ENCODE peak calls at places on chromosomes 2 and 18, in six cellular contexts. U is GM12878, X is SK-N-SH, T is K562, H is HepG2, O is H1. D is an unnamed sample.
A peak's percentile ranks its signal among the peaks of the same experiment; 100 is the strongest.

GRCh38 chr18:3794537-3795348 is 344.8 kb downstream of the TGIF1 start:
- DNase-seq in U (no peak), X (no peak), T (no peak), H (no peak), O (no peak), D (no peak)

GRCh38 chr18:39751161-39751560 is 2185.6 kb upstream of the CELF4 start:
- DNase-seq in U (no peak), X (no peak), T (no peak), H (no peak), O (no peak), D (no peak)

GRCh38 chr2:101253013-101253712 is 477 bp downstream of the CNOT11 start:
- DNase-seq in U (no peak), X (no peak), T (no peak), H (no peak), O (no peak), D (peak; percentile 75)

GRCh38 chr2:120912101-120912985 is 176.7 kb downstream of the GLI2 start:
- DNase-seq in U (no peak), X (no peak), T (peak; percentile 78), H (no peak), O (no peak), D (no peak)

GRCh38 chr2:95091885-95092555 is 29.6 kb downstream of the MRPS5 start:
- DNase-seq in U (no peak), X (no peak), T (no peak), H (no peak), O (no peak), D (no peak)

GRCh38 chr2:62200291-62200841 is 4.5 kb downstream of the B3GNT2 start:
- DNase-seq in U (no peak), X (no peak), T (no peak), H (no peak), O (no peak), D (no peak)

GRCh38 chr2:42567389-42567788 is 1.0 kb upstream of the MTA3 start:
- DNase-seq in U (no peak), X (no peak), T (no peak), H (no peak), O (no peak), D (no peak)

GRCh38 chr18:48975221-48975816 is 24.6 kb upstream of the SMAD7 start:
- DNase-seq in U (no peak), X (no peak), T (no peak), H (no peak), O (no peak), D (no peak)

GRCh38 chr2:177464549-177464948 is 72.0 kb downstream of the AGPS start:
- DNase-seq in U (no peak), X (no peak), T (no peak), H (no peak), O (no peak), D (no peak)

GRCh38 chr2:179843541-179843940 is 17.9 kb downstream of the ZNF385B start:
- DNase-seq in U (no peak), X (no peak), T (no peak), H (no peak), O (no peak), D (no peak)

GRCh38 chr18:44060197-44060596 is 620.5 kb upstream of the SETBP1 start:
- DNase-seq in U (no peak), X (no peak), T (no peak), H (no peak), O (no peak), D (no peak)

GRCh38 chr18:73975266-73975665 is 172.4 kb downstream of the FBXO15 start:
- DNase-seq in U (no peak), X (no peak), T (no peak), H (no peak), O (no peak), D (peak; percentile 19)

GRCh38 chr2:239596792-239597191 is 196.0 kb upstream of the HDAC4 start:
- DNase-seq in U (no peak), X (no peak), T (no peak), H (no peak), O (no peak), D (no peak)

GRCh38 chr2:103792039-103792438 is 1030.2 kb downstream of the TMEM182 start:
- DNase-seq in U (no peak), X (no peak), T (no peak), H (no peak), O (peak; percentile 72), D (no peak)

GRCh38 chr2:174332607-174333001 is 2.1 kb upstream of the SP9 start:
- DNase-seq in U (no peak), X (no peak), T (peak; percentile 39), H (no peak), O (no peak), D (no peak)

GRCh38 chr2:8277921-8278571 is 403.8 kb upstream of the ID2 start:
- DNase-seq in U (peak; percentile 56), X (peak; percentile 34), T (no peak), H (no peak), O (no peak), D (no peak)

GRCh38 chr18:44896817-44897216 is 216.1 kb downstream of the SETBP1 start:
- DNase-seq in U (no peak), X (no peak), T (no peak), H (no peak), O (no peak), D (no peak)

GRCh38 chr2:84481702-84482101 is 22.6 kb upstream of the SUCLG1 start:
- DNase-seq in U (no peak), X (no peak), T (no peak), H (no peak), O (no peak), D (no peak)

GRCh38 chr18:32358075-32358474 is 112.6 kb downstream of the GAREM1 start:
- DNase-seq in U (no peak), X (no peak), T (no peak), H (no peak), O (no peak), D (no peak)

GRCh38 chr2:96325038-96325883 is at the start of gene ITPRIPL1:
- DNase-seq in U (no peak), X (peak; percentile 90), T (peak; percentile 57), H (peak; percentile 26), O (no peak), D (no peak)

GRCh38 chr18:58496231-58496630 is 132.7 kb downstream of the ALPK2 start:
- DNase-seq in U (no peak), X (no peak), T (no peak), H (no peak), O (no peak), D (no peak)

GRCh38 chr2:37205689-37206341 is 9.5 kb downstream of the CEBPZOS start:
- DNase-seq in U (no peak), X (no peak), T (no peak), H (no peak), O (peak; percentile 79), D (no peak)

DNA sequence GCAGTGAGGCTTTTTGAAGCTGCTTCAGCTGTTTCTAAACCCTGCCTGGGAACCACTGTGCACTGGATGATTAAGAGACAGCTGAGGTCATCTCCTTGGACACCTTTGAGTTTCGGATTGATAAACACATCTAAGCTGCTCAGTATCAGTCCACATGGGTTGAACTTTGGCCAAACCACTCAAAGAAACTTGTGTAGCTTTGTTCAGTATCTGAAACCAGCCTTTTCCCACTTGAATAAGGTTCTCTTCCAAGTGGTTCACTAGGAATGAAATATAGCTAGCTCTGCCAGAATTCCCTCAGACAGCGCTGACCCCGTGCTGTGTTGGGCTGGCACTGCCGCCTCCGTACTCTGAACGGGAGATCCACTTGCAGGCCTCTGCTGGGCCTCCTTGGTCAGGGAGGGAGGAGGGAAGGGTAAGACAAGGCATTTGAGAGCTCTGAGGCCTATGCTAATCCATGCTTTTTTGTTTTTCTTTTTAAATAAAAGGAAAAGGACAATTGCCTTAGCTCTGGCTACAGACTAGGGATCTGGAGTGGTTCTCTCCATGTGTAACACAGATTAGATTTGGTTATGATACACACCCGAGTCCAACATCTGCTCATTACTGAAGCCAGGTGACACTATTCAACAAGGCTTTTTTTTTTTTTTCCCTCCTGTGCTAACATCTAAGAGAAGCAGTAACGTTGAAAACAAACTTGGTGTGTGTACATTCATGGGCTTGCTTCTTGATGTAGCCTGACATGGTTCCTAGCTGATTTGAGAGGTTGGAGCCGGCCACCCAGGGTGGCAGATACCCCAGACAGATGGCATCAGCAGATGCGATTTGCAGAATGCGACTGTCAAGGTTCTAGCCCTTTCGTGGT is 67.7 kb downstream of the NCK2 start:
- DNase-seq in U (no peak), X (peak; percentile 44), T (no peak), H (peak; percentile 60), O (no peak), D (no peak)
- TF ChIP-seq GABPA in U (no peak), X (no peak), T (no peak), H (no peak), O (no peak), D (no peak)

DNA sequence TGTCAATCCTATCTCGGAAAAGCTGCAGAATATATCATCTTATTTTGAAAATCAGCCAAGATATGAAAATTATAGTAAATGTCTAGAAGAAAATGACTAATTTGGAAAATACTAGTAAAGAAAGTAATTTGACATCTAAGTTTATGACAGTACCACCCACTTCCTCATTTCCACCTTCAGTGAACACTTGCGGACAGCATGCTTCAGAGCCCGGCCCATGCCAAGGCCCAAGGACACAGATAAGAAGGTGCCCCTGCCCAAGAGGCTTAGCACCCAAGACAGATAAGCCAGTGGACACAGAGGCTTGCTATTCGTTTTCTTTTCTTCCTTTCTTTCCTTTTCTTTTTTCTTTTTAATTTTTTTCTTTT is 4.8 kb upstream of the KCNG2 start:
- DNase-seq in U (no peak), X (no peak), T (no peak), H (no peak), O (no peak), D (peak; percentile 89)
- TF ChIP-seq GABPA in U (no peak), X (no peak), T (no peak), H (no peak), O (no peak), D (no peak)

DNA sequence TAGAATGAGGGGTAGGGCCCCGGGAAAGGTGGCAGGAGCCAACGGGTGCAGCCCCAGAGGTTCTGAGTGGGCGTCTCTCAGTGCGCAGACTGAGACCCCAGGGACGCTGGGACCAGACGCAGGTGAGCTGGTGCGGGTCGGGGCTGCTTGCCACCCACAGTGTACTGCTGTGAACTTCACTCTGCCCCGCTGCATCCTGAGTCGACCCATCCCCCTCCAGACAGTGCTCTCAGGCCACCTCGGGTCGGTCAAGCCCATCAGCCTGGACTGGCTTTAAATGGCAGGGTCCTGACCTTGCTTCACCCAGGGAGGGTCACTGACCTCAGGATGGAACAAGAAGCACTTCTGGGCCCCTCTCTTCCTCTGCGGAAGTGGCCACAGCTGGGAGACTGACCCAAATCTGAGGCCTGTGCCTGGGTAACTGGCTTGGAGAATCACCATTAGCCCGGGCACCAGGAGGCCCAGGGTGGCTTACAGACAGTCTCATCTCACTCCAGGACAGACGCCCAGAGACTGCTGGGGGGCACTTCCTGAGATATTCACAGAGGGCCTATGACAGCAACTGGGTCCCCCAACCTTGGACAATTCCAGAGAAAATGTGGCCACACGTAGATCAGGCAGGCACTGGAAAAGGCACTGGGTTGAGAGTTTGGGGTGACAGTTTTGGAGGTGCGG is 23.7 kb upstream of the BOK start:
- DNase-seq in U (no peak), X (no peak), T (no peak), H (no peak), O (no peak), D (no peak)
- TF ChIP-seq GABPA in U (no peak), X (no peak), T (no peak), H (peak; percentile 31), O (no peak), D (no peak)

DNA sequence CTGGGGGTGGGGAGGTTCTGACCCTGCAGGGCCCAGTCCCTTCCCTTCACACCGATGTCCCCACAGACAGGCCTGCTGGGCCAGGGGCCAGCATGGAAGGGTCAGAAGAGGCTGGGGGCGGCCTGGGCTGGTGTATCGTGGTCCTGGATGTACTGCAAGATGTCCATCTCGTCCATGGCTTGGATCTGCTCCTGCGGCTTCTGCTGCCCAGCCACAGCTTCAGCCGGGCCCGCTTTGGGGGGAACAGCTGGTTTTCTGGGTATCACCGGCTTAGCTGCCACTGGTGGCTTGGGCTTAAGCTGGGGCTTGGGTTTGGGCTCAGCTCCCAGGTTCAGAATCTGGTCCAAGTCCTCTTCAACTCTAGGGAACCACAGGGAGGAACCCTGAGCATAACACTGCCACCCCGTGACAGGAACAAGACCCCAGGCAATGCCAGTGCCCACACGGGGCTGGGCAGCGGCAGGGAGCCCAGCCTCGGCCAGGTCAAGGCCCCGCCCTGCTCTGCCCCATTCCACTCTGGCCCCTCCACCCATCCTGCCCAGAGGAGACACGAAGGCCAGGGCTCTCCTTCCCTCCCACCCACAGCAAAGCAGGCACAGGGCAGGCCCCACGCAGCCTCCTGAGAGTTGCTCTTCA is 31.9 kb downstream of the HS1BP3 start:
- DNase-seq in U (no peak), X (no peak), T (no peak), H (no peak), O (no peak), D (no peak)
- TF ChIP-seq GABPA in U (no peak), X (no peak), T (no peak), H (no peak), O (no peak), D (no peak)

D was measured in HL-60.